ENCODE peak calls at places on chromosomes 2 and 18, in six cellular contexts. G is kidney epithelial cell, S is astrocyte of the spinal cord, J is left lung, W is PC-9, U is prostate gland. Y is an unnamed sample.

GRCh38 chr2:27571197-27571596 is 11.6 kb upstream of the ZNF512 start:
- DNase-seq in W (no peak), J (no peak), G (no peak), S (no peak), U (no peak), Y (no peak)

GRCh38 chr2:28469304-28469703 is 26.6 kb upstream of the PLB1 start:
- DNase-seq in G (no peak), J (no peak), S (no peak), U (no peak), W (no peak), Y (peak; percentile 23)

GRCh38 chr18:77055429-77056310 is 76.9 kb downstream of the MBP start:
- DNase-seq in J (peak; percentile 91), U (no peak), S (peak; percentile 39), G (no peak), W (no peak), Y (no peak)

GRCh38 chr2:218394298-218395089 is 5.2 kb upstream of the CTDSP1 start:
- DNase-seq in U (no peak), S (no peak), W (no peak), J (peak; percentile 57), G (no peak), Y (no peak)

GRCh38 chr2:3692375-3692774 is 11.0 kb upstream of the DCDC2C start:
- DNase-seq in W (no peak), G (no peak), S (peak; percentile 9), U (no peak), J (no peak), Y (peak; percentile 45)

GRCh38 chr2:233836359-233836758 is 18.0 kb downstream of the HJURP start:
- DNase-seq in G (no peak), J (no peak), W (no peak), U (no peak), S (no peak), Y (no peak)

GRCh38 chr18:79747156-79747845 is 50.4 kb upstream of the KCNG2 start:
- DNase-seq in J (peak; percentile 72), S (no peak), U (no peak), W (no peak), G (no peak), Y (no peak)

GRCh38 chr2:166126014-166126639 is 1.7 kb downstream of the SCN1A start:
- DNase-seq in J (no peak), U (no peak), W (no peak), S (peak; percentile 14), G (no peak), Y (no peak)

GRCh38 chr2:223537669-223538601 is 64.2 kb downstream of the SCG2 start:
- DNase-seq in U (no peak), J (no peak), W (peak; percentile 68), G (no peak), S (peak; percentile 69), Y (peak; percentile 65)

GRCh38 chr2:7773362-7773973 is 856.3 kb downstream of the RNF144A start:
- DNase-seq in S (no peak), G (peak; percentile 19), W (peak; percentile 59), J (no peak), U (peak; percentile 51), Y (peak; percentile 84)

GRCh38 chr2:190344275-190344827 is 962 bp downstream of the INPP1 start:
- DNase-seq in G (no peak), W (no peak), U (peak; percentile 60), J (no peak), S (no peak), Y (no peak)

GRCh38 chr18:5197032-5197434 is at the start of gene AKAIN1:
- DNase-seq in S (peak; percentile 49), W (no peak), U (no peak), G (no peak), J (peak; percentile 77), Y (no peak)

DNA sequence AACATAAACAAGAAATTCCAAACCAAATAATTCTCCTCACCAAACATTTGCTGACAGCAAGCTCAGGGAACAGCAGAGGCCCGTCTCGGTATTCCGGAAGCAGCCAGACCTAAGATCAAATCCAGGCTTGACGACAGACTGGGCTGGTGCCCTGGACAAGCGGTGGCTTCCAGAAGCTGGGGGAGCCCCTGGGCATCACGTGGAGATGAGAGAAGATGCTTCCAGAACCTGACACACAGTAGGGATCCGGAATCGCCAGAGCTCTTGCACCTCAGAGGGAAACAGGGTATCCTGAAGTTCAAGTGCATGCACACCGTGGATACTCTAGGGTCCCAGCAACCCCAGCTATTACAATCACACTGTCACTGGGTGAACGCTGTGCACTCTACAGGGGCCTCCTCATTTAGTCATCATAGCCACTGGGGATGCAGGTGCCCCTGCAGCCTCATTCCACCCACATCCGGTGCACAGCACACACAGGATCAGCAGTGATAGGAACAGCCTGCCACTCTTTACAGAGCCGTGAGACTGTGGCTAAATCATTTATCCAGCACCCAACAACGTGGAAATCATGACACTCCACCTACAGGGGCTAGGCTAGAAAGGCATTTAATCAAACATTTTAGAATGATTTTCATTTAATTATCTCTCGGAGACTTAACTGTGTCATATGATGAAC is 102.6 kb downstream of the HDAC4 start:
- DNase-seq in J (no peak), W (no peak), G (no peak), S (no peak), U (no peak), Y (peak; percentile 4)
- H3K4me3 ChIP-seq in J (no peak overlapping the region), W (no peak overlapping the region), G (no peak overlapping the region), S (no peak overlapping the region), U (no peak overlapping the region), Y (no peak overlapping the region)

DNA sequence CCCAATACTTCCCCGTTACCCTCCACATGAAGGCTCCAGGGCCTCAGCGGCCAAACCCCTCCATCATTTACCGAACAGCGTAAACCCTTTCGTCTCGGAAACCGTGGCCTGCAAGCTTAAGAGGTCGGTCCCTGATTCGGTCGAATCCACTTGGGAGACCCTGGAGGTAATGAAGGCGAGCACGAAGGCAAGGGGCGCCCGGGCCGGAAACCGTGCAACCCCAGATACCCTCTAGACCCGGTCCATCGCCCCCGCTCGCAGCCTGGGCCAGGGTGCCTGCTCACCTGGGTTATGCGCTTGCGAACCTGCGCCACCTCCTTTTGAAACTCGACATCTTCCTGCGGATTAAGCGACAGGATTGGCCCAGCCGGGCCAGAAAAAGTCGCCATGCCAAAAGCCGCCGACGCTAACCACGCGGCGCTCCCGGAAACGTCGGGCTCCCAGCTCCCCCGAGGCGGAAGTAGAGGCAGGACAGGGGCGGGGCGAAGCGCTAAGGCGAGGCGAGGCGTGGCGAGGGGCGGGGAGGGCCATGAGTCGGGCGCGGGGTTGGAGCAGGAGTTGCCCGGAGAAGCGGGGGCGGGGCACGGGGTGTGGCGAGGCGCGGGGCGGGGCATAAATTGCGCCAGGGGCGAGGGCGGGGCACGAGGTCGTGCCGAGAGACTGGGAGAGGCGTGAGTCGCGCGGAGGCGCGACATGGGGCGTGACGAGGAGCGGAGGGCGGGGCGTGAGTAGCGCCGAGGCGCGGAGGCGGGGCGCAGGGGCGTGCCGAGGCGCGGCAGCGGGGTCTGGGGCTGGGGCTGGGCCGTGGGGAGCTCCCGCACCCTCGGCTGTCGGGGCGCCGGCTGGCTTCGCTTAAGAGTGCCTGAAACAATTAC is at the start of gene NIFK:
- DNase-seq in G (peak; percentile 72), J (peak; percentile 100), S (peak; percentile 98), U (peak; percentile 99), W (peak; percentile 94), Y (peak; percentile 86)
- H3K4me3 ChIP-seq in G (peak within 1 kb of the TSS; percentile 100), J (peak within 1 kb of the TSS; percentile 94), S (peak within 1 kb of the TSS; percentile 100), U (peak within 1 kb of the TSS; percentile 61), W (peak within 1 kb of the TSS; percentile 82), Y (peak within 1 kb of the TSS; percentile 98)

DNA sequence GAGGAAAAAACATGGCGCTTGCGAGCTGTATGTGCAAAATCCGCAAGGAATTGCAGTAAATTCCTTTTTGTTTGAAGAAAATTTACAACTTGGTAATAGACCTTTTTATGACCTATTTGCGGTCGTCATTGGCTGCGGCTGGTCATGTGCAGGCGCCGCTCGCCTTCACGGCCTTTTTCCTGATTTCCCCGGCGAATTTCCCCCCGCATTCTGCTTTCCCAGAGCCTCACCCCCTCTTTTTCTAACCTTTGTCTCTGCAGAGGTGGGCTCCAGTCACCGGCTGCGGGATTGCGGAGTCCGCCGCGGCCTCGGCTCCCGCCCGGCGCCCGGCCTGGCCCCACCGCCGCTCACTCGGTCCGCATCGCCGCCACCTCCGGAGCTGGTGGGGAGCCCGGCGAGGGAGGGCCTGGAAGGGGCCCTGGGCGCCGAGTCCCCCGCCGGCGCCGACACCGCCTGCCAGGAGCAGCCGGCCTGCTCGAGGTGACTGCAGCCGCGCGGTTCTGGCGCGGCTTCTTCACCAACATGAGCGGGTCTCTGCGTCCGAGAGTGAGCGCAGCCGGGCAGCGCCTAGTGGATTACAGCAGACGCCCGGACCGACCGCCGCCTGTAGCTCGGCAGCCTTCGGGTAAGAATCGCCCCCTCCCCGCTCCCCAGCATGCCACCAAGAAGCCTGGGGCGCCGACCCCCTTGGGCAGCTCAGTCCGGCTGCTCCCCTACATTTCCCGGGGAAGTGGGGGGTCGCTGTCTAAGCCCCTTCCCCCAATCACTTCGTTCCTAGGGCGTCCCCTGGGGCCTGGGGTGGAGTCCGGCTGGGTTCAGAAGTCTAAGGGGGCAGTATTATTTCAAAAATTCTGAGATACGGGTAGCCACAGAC is 7.1 kb downstream of the HOXD8 start:
- DNase-seq in S (no peak), J (peak; percentile 68), U (no peak), G (no peak), W (no peak), Y (no peak)
- H3K4me3 ChIP-seq in S (peak overlapping the region; percentile 57), J (peak overlapping the region; percentile 21), U (peak overlapping the region; percentile 39), G (peak overlapping the region; percentile 92), W (no peak overlapping the region), Y (no peak overlapping the region)

DNA sequence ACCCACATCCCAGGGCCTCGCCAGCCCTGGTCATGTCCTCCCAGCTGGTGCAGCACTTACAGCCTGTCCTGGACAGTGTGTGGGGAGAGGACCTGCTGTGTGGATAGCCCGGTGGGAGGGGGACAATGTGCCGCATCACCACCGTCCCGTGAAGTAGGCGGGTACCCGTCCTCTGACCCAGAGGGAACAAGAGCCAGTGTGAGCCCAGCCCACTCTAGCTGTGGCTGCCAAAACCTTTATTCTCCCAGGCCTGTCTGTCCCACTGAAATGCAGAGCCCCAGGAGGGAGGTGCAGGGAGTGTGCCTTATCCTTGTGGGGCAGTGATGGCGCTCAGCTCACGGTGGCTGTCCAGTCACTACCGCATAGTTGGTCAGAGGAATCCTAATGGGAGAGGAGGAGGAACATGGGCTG is 1.7 kb downstream of the TRAF3IP1 start:
- DNase-seq in S (no peak), W (no peak), J (no peak), G (no peak), U (no peak), Y (no peak)
- H3K4me3 ChIP-seq in S (no peak overlapping the region), W (peak overlapping the region; percentile 61), J (no peak overlapping the region), G (no peak overlapping the region), U (no peak overlapping the region), Y (no peak overlapping the region)

GRCh38 chr2:132417430-132418035 is 928 bp downstream of the GPR39 start:
- DNase-seq in W (peak; percentile 50), G (no peak), S (no peak), J (no peak), U (no peak), Y (no peak)
- H3K4me3 ChIP-seq in W (peak overlapping the region; percentile 73), G (no peak overlapping the region), S (no peak overlapping the region), J (peak overlapping the region; percentile 29), U (no peak overlapping the region), Y (peak overlapping the region; percentile 20)

DNA sequence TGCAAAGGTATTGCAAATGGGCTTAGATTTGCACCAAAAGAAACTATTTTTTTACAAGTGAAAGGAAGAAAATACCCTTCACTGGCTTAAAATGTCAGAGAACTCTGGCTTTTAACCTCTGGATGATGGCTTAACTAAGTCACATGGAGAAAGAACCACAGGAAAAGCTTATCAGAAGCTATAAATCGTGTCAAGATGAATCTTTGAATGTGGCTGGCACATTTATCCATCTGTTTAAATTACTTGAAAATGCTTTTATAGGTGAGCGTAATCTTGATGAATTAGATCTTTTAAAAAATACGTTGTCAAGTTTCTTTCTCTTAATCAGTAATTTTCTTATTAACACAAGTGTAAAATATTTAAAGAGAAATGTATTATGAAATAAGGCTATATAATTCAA is 32.0 kb upstream of the CCDC178 start:
- DNase-seq in S (no peak), J (no peak), G (no peak), W (no peak), U (no peak), Y (no peak)
- H3K4me3 ChIP-seq in S (no peak overlapping the region), J (no peak overlapping the region), G (no peak overlapping the region), W (no peak overlapping the region), U (no peak overlapping the region), Y (no peak overlapping the region)

Y was measured in bronchial epithelial cell.